ENCODE peak calls at places on chromosome 1, in four cellular contexts. R is kidney tubule cell, L is germinal center, P is mesothelial cell of epicardium. D is an unnamed sample.

GRCh38 chr1:43271186-43272118 is 1.7 kb downstream of the TMEM125 start:
- DNase-seq in L (no peak), R (no peak), P (no peak), D (peak; percentile 68)

GRCh38 chr1:90973897-90974798 is 47.7 kb downstream of the ZNF644 start:
- DNase-seq in L (no peak), R (peak; percentile 54), P (no peak), D (no peak)

GRCh38 chr1:55211456-55211855 is 3.7 kb downstream of the USP24 start:
- DNase-seq in P (no peak), L (no peak), R (no peak), D (no peak)

GRCh38 chr1:236303675-236304074 is 21.9 kb upstream of the ERO1B start:
- DNase-seq in P (no peak), R (no peak), L (no peak), D (no peak)

GRCh38 chr1:51654000-51654399 is 37.1 kb downstream of the OSBPL9 start:
- DNase-seq in P (no peak), R (no peak), L (no peak), D (no peak)

GRCh38 chr1:66439028-66439427 is 94.9 kb upstream of the SGIP1 start:
- DNase-seq in P (no peak), R (peak; percentile 53), L (peak; percentile 10), D (no peak)

GRCh38 chr1:42198251-42198650 is 33.7 kb upstream of the GUCA2A start:
- DNase-seq in P (no peak), R (no peak), L (no peak), D (no peak)

GRCh38 chr1:177065430-177065829 is 99.1 kb downstream of the ASTN1 start:
- DNase-seq in R (no peak), P (no peak), L (no peak), D (no peak)

GRCh38 chr1:113557176-113557575 is 166.9 kb downstream of the MAGI3 start:
- DNase-seq in R (no peak), P (no peak), L (no peak), D (no peak)

D was measured in islet precursor cell.